ENCODE peak calls at places on chromosomes 6 and 20, in four cellular contexts. One of them, this sample, is unnamed.

GRCh38 chr20:15902493-15902892 is 670.8 kb downstream of the KIF16B start:
- DNase-seq in HepG2: no peak
- DNase-seq in K562: peak
- DNase-seq in GM12878: no peak
- DNase-seq in this sample: peak

GRCh38 chr6:11921017-11921438 is 91.1 kb upstream of the HIVEP1 start:
- DNase-seq in HepG2: no peak
- DNase-seq in K562: peak
- DNase-seq in GM12878: no peak
- DNase-seq in this sample: peak

GRCh38 chr20:20860078-20860806 is 147.8 kb upstream of the RALGAPA2 start:
- DNase-seq in HepG2: peak
- DNase-seq in K562: peak
- DNase-seq in GM12878: peak
- DNase-seq in this sample: peak

GRCh38 chr6:12590901-12591300 is 125.7 kb upstream of the PHACTR1 start:
- DNase-seq in HepG2: no peak
- DNase-seq in K562: no peak
- DNase-seq in GM12878: no peak
- DNase-seq in this sample: no peak

GRCh38 chr6:4299476-4299875 is 164.1 kb upstream of the ECI2 start:
- DNase-seq in HepG2: no peak
- DNase-seq in K562: no peak
- DNase-seq in GM12878: no peak
- DNase-seq in this sample: no peak

GRCh38 chr20:8361008-8361652 is 229.1 kb downstream of the PLCB1 start:
- DNase-seq in HepG2: no peak
- DNase-seq in K562: no peak
- DNase-seq in GM12878: peak
- DNase-seq in this sample: no peak

GRCh38 chr6:69835414-69836179 is 30.8 kb upstream of the COL19A1 start:
- DNase-seq in HepG2: peak
- DNase-seq in K562: peak
- DNase-seq in GM12878: no peak
- DNase-seq in this sample: peak

GRCh38 chr6:85482206-85483040 is 32.5 kb downstream of the NT5E start:
- DNase-seq in HepG2: no peak
- DNase-seq in K562: no peak
- DNase-seq in GM12878: no peak
- DNase-seq in this sample: no peak

GRCh38 chr6:36120539-36120938 is 9.8 kb upstream of the MAPK13 start:
- DNase-seq in HepG2: no peak
- DNase-seq in K562: no peak
- DNase-seq in GM12878: no peak
- DNase-seq in this sample: no peak

GRCh38 chr6:66423047-66423446 is 716.0 kb upstream of the EYS start:
- DNase-seq in HepG2: no peak
- DNase-seq in K562: no peak
- DNase-seq in GM12878: no peak
- DNase-seq in this sample: no peak

GRCh38 chr6:38092462-38092861 is 272.9 kb downstream of the ZFAND3 start:
- DNase-seq in HepG2: no peak
- DNase-seq in K562: no peak
- DNase-seq in GM12878: no peak
- DNase-seq in this sample: no peak

GRCh38 chr6:165439928-165440554 is 130.6 kb upstream of the C6orf118 start:
- DNase-seq in HepG2: peak
- DNase-seq in K562: no peak
- DNase-seq in GM12878: no peak
- DNase-seq in this sample: peak

GRCh38 chr6:47780510-47781356 is 1.1 kb upstream of the OPN5 start:
- DNase-seq in HepG2: peak
- DNase-seq in K562: peak
- DNase-seq in GM12878: no peak
- DNase-seq in this sample: peak

GRCh38 chr6:7974932-7975763 is 64.6 kb upstream of the TXNDC5 start:
- DNase-seq in HepG2: peak
- DNase-seq in K562: peak
- DNase-seq in GM12878: no peak
- DNase-seq in this sample: peak

GRCh38 chr20:45968081-45968671 is 3.8 kb downstream of the ZNF335 start:
- DNase-seq in HepG2: no peak
- DNase-seq in K562: no peak
- DNase-seq in GM12878: no peak
- DNase-seq in this sample: no peak

GRCh38 chr6:110357298-110357695 is 852 bp downstream of the METTL24 start:
- DNase-seq in HepG2: no peak
- DNase-seq in K562: no peak
- DNase-seq in GM12878: no peak
- DNase-seq in this sample: no peak

GRCh38 chr20:43821795-43822194 is 92.9 kb upstream of the TOX2 start:
- DNase-seq in HepG2: no peak
- DNase-seq in K562: no peak
- DNase-seq in GM12878: no peak
- DNase-seq in this sample: no peak

GRCh38 chr20:1401431-1401907 is 8.6 kb upstream of the FKBP1A start:
- DNase-seq in HepG2: peak
- DNase-seq in K562: no peak
- DNase-seq in GM12878: no peak
- DNase-seq in this sample: no peak

GRCh38 chr6:43665376-43665775 is 20.5 kb downstream of the RSPH9 start:
- DNase-seq in HepG2: no peak
- DNase-seq in K562: no peak
- DNase-seq in GM12878: no peak
- DNase-seq in this sample: no peak

GRCh38 chr6:131945971-131946370 is 5.2 kb downstream of the CCN2 start:
- DNase-seq in HepG2: no peak
- DNase-seq in K562: no peak
- DNase-seq in GM12878: no peak
- DNase-seq in this sample: no peak

GRCh38 chr6:83169096-83169495 is 24.0 kb downstream of the PGM3 start:
- DNase-seq in HepG2: no peak
- DNase-seq in K562: no peak
- DNase-seq in GM12878: no peak
- DNase-seq in this sample: no peak

GRCh38 chr6:17349437-17349836 is 44.0 kb upstream of the CAP2 start:
- DNase-seq in HepG2: peak
- DNase-seq in K562: no peak
- DNase-seq in GM12878: no peak
- DNase-seq in this sample: no peak

GRCh38 chr6:96101564-96101963 is 85.8 kb downstream of the FUT9 start:
- DNase-seq in HepG2: peak
- DNase-seq in K562: no peak
- DNase-seq in GM12878: no peak
- DNase-seq in this sample: no peak

GRCh38 chr6:17101422-17102257 is at the start of gene STMND1:
- DNase-seq in HepG2: no peak
- DNase-seq in K562: no peak
- DNase-seq in GM12878: no peak
- DNase-seq in this sample: peak

GRCh38 chr6:27752038-27752885 is 159.9 kb downstream of the OR2B2 start:
- DNase-seq in HepG2: peak
- DNase-seq in K562: peak
- DNase-seq in GM12878: peak
- DNase-seq in this sample: peak

GRCh38 chr20:38060536-38060935 is 27.0 kb downstream of the RPRD1B start:
- DNase-seq in HepG2: no peak
- DNase-seq in K562: no peak
- DNase-seq in GM12878: no peak
- DNase-seq in this sample: no peak

GRCh38 chr20:38066969-38067716 is 33.6 kb downstream of the RPRD1B start:
- DNase-seq in HepG2: no peak
- DNase-seq in K562: no peak
- DNase-seq in GM12878: no peak
- DNase-seq in this sample: no peak

GRCh38 chr20:38061109-38061508 is 27.6 kb downstream of the RPRD1B start:
- DNase-seq in HepG2: no peak
- DNase-seq in K562: no peak
- DNase-seq in GM12878: no peak
- DNase-seq in this sample: no peak

GRCh38 chr20:38065764-38066375 is 32.3 kb downstream of the RPRD1B start:
- DNase-seq in HepG2: peak
- DNase-seq in K562: no peak
- DNase-seq in GM12878: no peak
- DNase-seq in this sample: no peak

GRCh38 chr20:38063911-38064310 is 30.4 kb downstream of the RPRD1B start:
- DNase-seq in HepG2: no peak
- DNase-seq in K562: no peak
- DNase-seq in GM12878: no peak
- DNase-seq in this sample: no peak
- TF ChIP-seq FOXM1 in HepG2: no peak
- TF ChIP-seq FOXM1 in K562: no peak
- TF ChIP-seq FOXM1 in GM12878: no peak
- TF ChIP-seq FOXM1 in this sample: no peak

GRCh38 chr6:162467679-162468078 is 259.9 kb downstream of the PRKN start:
- DNase-seq in HepG2: no peak
- DNase-seq in K562: no peak
- DNase-seq in GM12878: no peak
- DNase-seq in this sample: no peak

GRCh38 chr6:162471842-162472241 is 255.7 kb downstream of the PRKN start:
- DNase-seq in HepG2: no peak
- DNase-seq in K562: no peak
- DNase-seq in GM12878: no peak
- DNase-seq in this sample: no peak

GRCh38 chr6:162463573-162463972 is 264.0 kb downstream of the PRKN start:
- DNase-seq in HepG2: no peak
- DNase-seq in K562: no peak
- DNase-seq in GM12878: no peak
- DNase-seq in this sample: no peak

DNA sequence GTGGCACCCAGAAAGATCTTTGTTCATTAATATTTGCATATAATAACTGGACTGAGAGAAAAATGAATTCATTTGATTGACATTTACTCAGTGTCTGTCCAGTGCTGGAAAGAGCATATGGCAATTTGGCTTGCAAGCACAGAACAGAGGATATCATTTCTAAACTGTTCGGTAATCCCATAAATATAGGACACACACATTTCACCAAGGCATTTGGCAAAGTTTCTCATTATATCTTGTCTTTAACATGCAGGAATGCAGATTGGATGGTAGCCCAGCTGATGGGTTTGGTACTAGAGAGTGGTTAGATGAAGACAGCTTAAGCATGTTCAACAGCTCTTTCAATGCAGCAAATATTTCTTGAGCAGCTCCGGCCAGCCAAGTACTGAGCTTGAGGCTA is 259.2 kb downstream of the PRKN start:
- DNase-seq in HepG2: no peak
- DNase-seq in K562: no peak
- DNase-seq in GM12878: no peak
- DNase-seq in this sample: no peak
- TF ChIP-seq TARDBP in HepG2: no peak
- TF ChIP-seq TARDBP in K562: no peak
- TF ChIP-seq TARDBP in GM12878: no peak
- TF ChIP-seq TARDBP in this sample: no peak

DNA sequence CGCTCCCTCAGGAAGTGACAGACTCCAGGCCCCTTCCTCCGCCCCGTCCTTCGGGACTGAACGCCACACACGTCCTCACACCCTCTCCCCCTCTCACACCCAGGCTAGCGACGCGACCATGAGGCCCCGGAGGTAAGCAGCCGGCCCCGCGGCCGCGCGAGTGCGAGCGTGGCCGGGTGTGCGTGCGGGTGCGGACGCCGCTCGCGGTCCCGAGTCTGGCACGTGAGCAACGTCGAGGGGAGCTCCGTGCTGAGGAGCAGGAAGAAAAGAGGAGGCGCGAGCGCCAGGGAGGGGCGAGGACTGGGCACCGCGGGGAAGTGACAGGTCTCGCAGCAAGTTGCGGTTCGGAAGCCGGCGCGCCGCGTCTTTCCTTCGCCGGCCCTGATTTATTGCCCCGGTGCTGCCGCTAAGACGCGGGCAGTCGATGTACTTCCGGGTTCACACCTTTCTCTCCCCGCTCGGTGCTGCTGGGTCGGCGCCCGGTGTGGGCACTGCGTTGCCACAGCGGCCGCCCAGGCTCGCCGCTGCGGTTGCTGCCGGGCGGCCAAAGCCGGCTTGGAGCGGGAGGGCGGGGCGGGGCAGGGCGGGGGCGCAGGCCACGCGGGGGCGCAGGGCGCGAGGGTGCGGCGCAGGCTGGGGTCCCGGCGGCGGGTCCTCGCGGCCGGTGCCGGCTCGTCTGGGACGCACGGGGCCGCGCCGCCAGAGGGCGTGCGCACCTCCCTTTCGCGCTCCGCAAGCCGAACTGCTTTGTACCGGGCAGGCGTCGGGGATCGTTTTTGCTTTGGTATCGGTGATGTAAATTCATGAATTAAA is 15.8 kb upstream of the LIN28B start:
- DNase-seq in HepG2: peak
- DNase-seq in K562: peak
- DNase-seq in GM12878: no peak
- DNase-seq in this sample: peak
- TF ChIP-seq FOXK2 in HepG2: no peak
- TF ChIP-seq FOXK2 in K562: no peak
- TF ChIP-seq FOXK2 in GM12878: no peak
- TF ChIP-seq FOXK2 in this sample: no peak

GRCh38 chr20:58433759-58434158 is 44.7 kb downstream of the VAPB start:
- DNase-seq in HepG2: no peak
- DNase-seq in K562: peak
- DNase-seq in GM12878: no peak
- DNase-seq in this sample: no peak
- TF ChIP-seq FOXM1 in HepG2: no peak
- TF ChIP-seq FOXM1 in K562: no peak
- TF ChIP-seq FOXM1 in GM12878: no peak
- TF ChIP-seq FOXM1 in this sample: no peak

GRCh38 chr20:51169813-51170212 is 146.9 kb upstream of the KCNG1 start:
- DNase-seq in HepG2: no peak
- DNase-seq in K562: no peak
- DNase-seq in GM12878: no peak
- DNase-seq in this sample: no peak
- TF ChIP-seq TARDBP in HepG2: no peak
- TF ChIP-seq TARDBP in K562: no peak
- TF ChIP-seq TARDBP in GM12878: no peak
- TF ChIP-seq TARDBP in this sample: no peak

DNA sequence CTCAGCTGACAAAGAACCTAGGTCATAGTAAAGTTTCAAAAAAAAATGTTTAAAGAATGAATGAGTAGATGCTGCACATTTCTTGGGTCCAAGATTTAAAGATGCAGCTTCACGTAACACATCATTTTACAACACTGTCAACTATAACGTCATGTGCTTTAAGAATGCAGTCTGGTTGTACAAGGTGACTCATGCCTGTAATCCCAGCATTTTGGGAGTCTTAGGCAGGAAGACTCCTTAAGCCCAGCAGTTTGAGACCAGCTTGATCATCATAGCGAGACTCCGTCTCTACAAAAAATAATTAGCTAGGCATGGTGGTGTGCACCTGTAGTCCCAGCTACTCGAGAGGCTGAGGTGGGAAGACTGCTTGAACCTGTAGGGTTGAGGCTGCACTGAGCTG is 21.9 kb downstream of the SLC17A5 start:
- DNase-seq in HepG2: no peak
- DNase-seq in K562: no peak
- DNase-seq in GM12878: no peak
- DNase-seq in this sample: no peak
- TF ChIP-seq FOXK2 in HepG2: no peak
- TF ChIP-seq FOXK2 in K562: no peak
- TF ChIP-seq FOXK2 in GM12878: no peak
- TF ChIP-seq FOXK2 in this sample: no peak

This sample was measured in HEK293T.